ENCODE peak calls at places on chromosomes 4 and X, in eight cellular contexts. One of them, this sample, is unnamed.

GRCh38 chr4:143721317-143721716 is 20.8 kb upstream of the FREM3 start:
- DNase-seq in PC-3: no peak
- DNase-seq in endothelial cell: no peak
- DNase-seq in GM20000: no peak
- DNase-seq in AG09319: no peak
- DNase-seq in left ventricle myocardium inferior: no peak
- DNase-seq in testis: no peak
- DNase-seq in GM12865: no peak
- DNase-seq in this sample: no peak

GRCh38 chrX:111322231-111322855 is 52.1 kb upstream of the CAPN6 start:
- DNase-seq in PC-3: no peak
- DNase-seq in GM12865: no peak
- DNase-seq in endothelial cell: no peak
- DNase-seq in testis: no peak
- DNase-seq in GM20000: no peak
- DNase-seq in left ventricle myocardium inferior: no peak
- DNase-seq in AG09319: no peak
- DNase-seq in this sample: no peak

GRCh38 chrX:15366507-15367352 is 17.5 kb downstream of the VEGFD start:
- DNase-seq in AG09319: no peak
- DNase-seq in testis: no peak
- DNase-seq in PC-3: no peak
- DNase-seq in left ventricle myocardium inferior: no peak
- DNase-seq in GM20000: no peak
- DNase-seq in GM12865: no peak
- DNase-seq in endothelial cell: no peak
- DNase-seq in this sample: no peak

GRCh38 chrX:83845397-83845796 is 15.5 kb upstream of the CYLC1 start:
- DNase-seq in testis: peak
- DNase-seq in GM12865: peak
- DNase-seq in left ventricle myocardium inferior: no peak
- DNase-seq in endothelial cell: peak
- DNase-seq in PC-3: peak
- DNase-seq in GM20000: peak
- DNase-seq in AG09319: peak
- DNase-seq in this sample: no peak

GRCh38 chr4:21307709-21308108 is 607.5 kb downstream of the PACRGL start:
- DNase-seq in testis: no peak
- DNase-seq in GM12865: no peak
- DNase-seq in PC-3: no peak
- DNase-seq in GM20000: no peak
- DNase-seq in left ventricle myocardium inferior: no peak
- DNase-seq in AG09319: no peak
- DNase-seq in endothelial cell: no peak
- DNase-seq in this sample: no peak

GRCh38 chr4:186792994-186793393 is 69.3 kb upstream of the FAT1 start:
- DNase-seq in AG09319: peak
- DNase-seq in testis: no peak
- DNase-seq in GM12865: no peak
- DNase-seq in PC-3: no peak
- DNase-seq in GM20000: no peak
- DNase-seq in left ventricle myocardium inferior: no peak
- DNase-seq in endothelial cell: no peak
- DNase-seq in this sample: no peak

GRCh38 chr4:17186916-17187315 is 288.5 kb upstream of the LDB2 start:
- DNase-seq in left ventricle myocardium inferior: peak
- DNase-seq in GM20000: no peak
- DNase-seq in GM12865: no peak
- DNase-seq in AG09319: no peak
- DNase-seq in endothelial cell: no peak
- DNase-seq in testis: no peak
- DNase-seq in PC-3: no peak
- DNase-seq in this sample: no peak

GRCh38 chrX:129609395-129609794 is 45.4 kb downstream of the APLN start:
- DNase-seq in left ventricle myocardium inferior: no peak
- DNase-seq in PC-3: no peak
- DNase-seq in GM20000: no peak
- DNase-seq in GM12865: no peak
- DNase-seq in AG09319: no peak
- DNase-seq in endothelial cell: no peak
- DNase-seq in testis: no peak
- DNase-seq in this sample: no peak

GRCh38 chr4:131426023-131426758 is 1722.9 kb upstream of the PCDH10 start:
- DNase-seq in GM12865: peak
- DNase-seq in PC-3: no peak
- DNase-seq in GM20000: peak
- DNase-seq in testis: no peak
- DNase-seq in AG09319: no peak
- DNase-seq in left ventricle myocardium inferior: no peak
- DNase-seq in endothelial cell: no peak
- DNase-seq in this sample: no peak

GRCh38 chr4:4270529-4270928 is 19.4 kb downstream of the LYAR start:
- DNase-seq in endothelial cell: no peak
- DNase-seq in testis: no peak
- DNase-seq in left ventricle myocardium inferior: no peak
- DNase-seq in GM20000: no peak
- DNase-seq in PC-3: peak
- DNase-seq in AG09319: no peak
- DNase-seq in GM12865: no peak
- DNase-seq in this sample: no peak

GRCh38 chr4:6470502-6471302 is 1.7 kb downstream of the PPP2R2C start:
- DNase-seq in testis: peak
- DNase-seq in left ventricle myocardium inferior: peak
- DNase-seq in GM12865: no peak
- DNase-seq in PC-3: peak
- DNase-seq in endothelial cell: peak
- DNase-seq in GM20000: peak
- DNase-seq in AG09319: no peak
- DNase-seq in this sample: no peak

GRCh38 chrX:104310657-104311056 is 55.9 kb upstream of the ESX1 start:
- DNase-seq in testis: no peak
- DNase-seq in AG09319: no peak
- DNase-seq in PC-3: no peak
- DNase-seq in left ventricle myocardium inferior: no peak
- DNase-seq in GM12865: no peak
- DNase-seq in endothelial cell: no peak
- DNase-seq in GM20000: no peak
- DNase-seq in this sample: no peak

GRCh38 chr4:40309250-40309774 is 25.8 kb upstream of the CHRNA9 start:
- DNase-seq in testis: peak
- DNase-seq in GM20000: peak
- DNase-seq in PC-3: peak
- DNase-seq in GM12865: peak
- DNase-seq in AG09319: peak
- DNase-seq in left ventricle myocardium inferior: peak
- DNase-seq in endothelial cell: peak
- DNase-seq in this sample: no peak

GRCh38 chr4:44447563-44448504 is 775 bp downstream of the KCTD8 start:
- DNase-seq in endothelial cell: peak
- DNase-seq in left ventricle myocardium inferior: peak
- DNase-seq in GM12865: peak
- DNase-seq in testis: peak
- DNase-seq in PC-3: peak
- DNase-seq in GM20000: peak
- DNase-seq in AG09319: no peak
- DNase-seq in this sample: no peak

GRCh38 chr4:9762823-9763475 is 18.5 kb upstream of the DRD5 start:
- DNase-seq in GM12865: peak
- DNase-seq in endothelial cell: peak
- DNase-seq in testis: peak
- DNase-seq in PC-3: peak
- DNase-seq in GM20000: peak
- DNase-seq in AG09319: peak
- DNase-seq in left ventricle myocardium inferior: no peak
- DNase-seq in this sample: peak

GRCh38 chr4:48905363-48906015 is 1.1 kb downstream of the OCIAD2 start:
- DNase-seq in left ventricle myocardium inferior: no peak
- DNase-seq in testis: no peak
- DNase-seq in GM20000: no peak
- DNase-seq in GM12865: no peak
- DNase-seq in AG09319: no peak
- DNase-seq in endothelial cell: no peak
- DNase-seq in PC-3: peak
- DNase-seq in this sample: no peak

GRCh38 chr4:100017627-100018310 is 67.7 kb upstream of the H2AZ1 start:
- DNase-seq in GM20000: no peak
- DNase-seq in testis: no peak
- DNase-seq in AG09319: no peak
- DNase-seq in GM12865: peak
- DNase-seq in left ventricle myocardium inferior: no peak
- DNase-seq in endothelial cell: no peak
- DNase-seq in PC-3: peak
- DNase-seq in this sample: no peak

GRCh38 chrX:50967734-50968133 is 57.2 kb downstream of the BMP15 start:
- DNase-seq in AG09319: no peak
- DNase-seq in PC-3: peak
- DNase-seq in GM12865: no peak
- DNase-seq in testis: no peak
- DNase-seq in endothelial cell: no peak
- DNase-seq in GM20000: no peak
- DNase-seq in left ventricle myocardium inferior: no peak
- DNase-seq in this sample: no peak

GRCh38 chr4:78748361-78748760 is 27.8 kb upstream of the BMP2K start:
- DNase-seq in GM20000: no peak
- DNase-seq in PC-3: no peak
- DNase-seq in endothelial cell: no peak
- DNase-seq in AG09319: no peak
- DNase-seq in GM12865: no peak
- DNase-seq in left ventricle myocardium inferior: no peak
- DNase-seq in testis: no peak
- DNase-seq in this sample: no peak

GRCh38 chr4:118955515-118955914 is 66.9 kb downstream of the SYNPO2 start:
- DNase-seq in testis: no peak
- DNase-seq in GM20000: no peak
- DNase-seq in GM12865: no peak
- DNase-seq in PC-3: no peak
- DNase-seq in endothelial cell: no peak
- DNase-seq in left ventricle myocardium inferior: no peak
- DNase-seq in AG09319: no peak
- DNase-seq in this sample: no peak

GRCh38 chrX:93591398-93591797 is 82.0 kb downstream of the NAP1L3 start:
- DNase-seq in GM12865: no peak
- DNase-seq in GM20000: no peak
- DNase-seq in testis: no peak
- DNase-seq in endothelial cell: no peak
- DNase-seq in AG09319: no peak
- DNase-seq in left ventricle myocardium inferior: no peak
- DNase-seq in PC-3: peak
- DNase-seq in this sample: no peak

GRCh38 chrX:146396409-146396808 is 413.2 kb upstream of the CXorf51B start:
- DNase-seq in GM20000: no peak
- DNase-seq in AG09319: no peak
- DNase-seq in GM12865: no peak
- DNase-seq in testis: no peak
- DNase-seq in endothelial cell: no peak
- DNase-seq in left ventricle myocardium inferior: no peak
- DNase-seq in PC-3: no peak
- DNase-seq in this sample: no peak

GRCh38 chr4:132557660-132558059 is 591.4 kb upstream of the PCDH10 start:
- DNase-seq in left ventricle myocardium inferior: no peak
- DNase-seq in endothelial cell: no peak
- DNase-seq in GM12865: no peak
- DNase-seq in GM20000: no peak
- DNase-seq in testis: no peak
- DNase-seq in PC-3: peak
- DNase-seq in AG09319: no peak
- DNase-seq in this sample: no peak
- TF ChIP-seq CTCF in left ventricle myocardium inferior: no peak
- TF ChIP-seq CTCF in endothelial cell: no peak
- TF ChIP-seq CTCF in GM12865: no peak
- TF ChIP-seq CTCF in GM20000: no peak
- TF ChIP-seq CTCF in testis: no peak
- TF ChIP-seq CTCF in PC-3: no peak
- TF ChIP-seq CTCF in AG09319: no peak
- TF ChIP-seq CTCF in this sample: no peak

GRCh38 chr4:188417181-188417580 is 277.9 kb downstream of the TRIML1 start:
- DNase-seq in GM12865: no peak
- DNase-seq in endothelial cell: no peak
- DNase-seq in GM20000: no peak
- DNase-seq in left ventricle myocardium inferior: no peak
- DNase-seq in AG09319: no peak
- DNase-seq in testis: no peak
- DNase-seq in PC-3: peak
- DNase-seq in this sample: no peak
- TF ChIP-seq CTCF in GM12865: no peak
- TF ChIP-seq CTCF in endothelial cell: no peak
- TF ChIP-seq CTCF in GM20000: no peak
- TF ChIP-seq CTCF in left ventricle myocardium inferior: no peak
- TF ChIP-seq CTCF in AG09319: no peak
- TF ChIP-seq CTCF in testis: no peak
- TF ChIP-seq CTCF in PC-3: no peak
- TF ChIP-seq CTCF in this sample: no peak

GRCh38 chr4:189096717-189097116 is 844.0 kb upstream of the FRG1 start:
- DNase-seq in testis: peak
- DNase-seq in left ventricle myocardium inferior: no peak
- DNase-seq in AG09319: no peak
- DNase-seq in GM20000: no peak
- DNase-seq in PC-3: no peak
- DNase-seq in GM12865: no peak
- DNase-seq in endothelial cell: no peak
- DNase-seq in this sample: no peak
- TF ChIP-seq CTCF in testis: peak
- TF ChIP-seq CTCF in left ventricle myocardium inferior: no peak
- TF ChIP-seq CTCF in AG09319: no peak
- TF ChIP-seq CTCF in GM20000: no peak
- TF ChIP-seq CTCF in PC-3: peak
- TF ChIP-seq CTCF in GM12865: no peak
- TF ChIP-seq CTCF in endothelial cell: peak
- TF ChIP-seq CTCF in this sample: no peak

DNA sequence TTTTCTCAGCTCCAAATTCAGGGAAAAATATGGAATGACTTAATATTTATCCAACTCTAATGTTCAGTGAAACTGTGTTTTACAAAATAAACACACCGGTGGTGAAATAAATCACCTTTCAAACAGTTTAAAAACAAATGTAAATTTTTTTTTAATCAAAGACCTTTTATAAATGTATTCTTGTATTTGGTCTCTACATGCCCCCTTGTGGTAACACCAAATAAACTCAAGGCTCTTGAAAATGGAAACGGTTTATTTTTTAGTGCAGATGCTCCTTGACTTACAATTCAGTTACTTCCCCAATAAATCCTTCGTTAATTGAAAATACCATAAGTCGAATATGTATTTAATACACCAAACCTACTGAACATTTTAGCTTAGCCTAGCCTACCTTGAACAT is 45.9 kb upstream of the ITM2A start:
- DNase-seq in GM12865: peak
- DNase-seq in AG09319: no peak
- DNase-seq in GM20000: peak
- DNase-seq in testis: no peak
- DNase-seq in left ventricle myocardium inferior: no peak
- DNase-seq in PC-3: peak
- DNase-seq in endothelial cell: no peak
- DNase-seq in this sample: no peak
- TF ChIP-seq CTCF in GM12865: no peak
- TF ChIP-seq CTCF in AG09319: peak
- TF ChIP-seq CTCF in GM20000: no peak
- TF ChIP-seq CTCF in testis: no peak
- TF ChIP-seq CTCF in left ventricle myocardium inferior: peak
- TF ChIP-seq CTCF in PC-3: peak
- TF ChIP-seq CTCF in endothelial cell: peak
- TF ChIP-seq CTCF in this sample: no peak